ENCODE peak calls at places on chromosomes 16 and 17, in five cellular contexts. U is neural crest cell, Z is A549, W is AG04450, O is AG09309. X is an unnamed sample.

GRCh38 chr17:80035937-80036714 is at the start of gene CCDC40:
- DNase-seq in U (peak; percentile 78), Z (peak; percentile 89), W (no peak), O (no peak), X (peak; percentile 62)

GRCh38 chr17:50273654-50274040 is 619 bp upstream of the TMEM92 start:
- DNase-seq in U (no peak), Z (no peak), W (no peak), O (no peak), X (no peak)

GRCh38 chr17:79629548-79630049 is 18.7 kb upstream of the RBFOX3 start:
- DNase-seq in U (no peak), Z (peak; percentile 46), W (no peak), O (no peak), X (no peak)

GRCh38 chr17:67546578-67547527 is 169.8 kb downstream of the PITPNC1 start:
- DNase-seq in U (no peak), Z (no peak), W (no peak), O (peak; percentile 7), X (peak; percentile 86)

GRCh38 chr17:66952031-66952524 is 12.4 kb upstream of the CACNG4 start:
- DNase-seq in U (no peak), Z (peak; percentile 73), W (peak; percentile 88), O (peak; percentile 75), X (no peak)

GRCh38 chr16:57479422-57480126 is 6.7 kb downstream of the DOK4 start:
- DNase-seq in U (no peak), Z (no peak), W (no peak), O (no peak), X (no peak)

GRCh38 chr17:78414178-78415162 is 36.0 kb downstream of the PGS1 start:
- DNase-seq in U (no peak), Z (no peak), W (no peak), O (no peak), X (no peak)

GRCh38 chr16:83354015-83354414 is 453.8 kb upstream of the HSBP1 start:
- DNase-seq in U (no peak), Z (no peak), W (no peak), O (no peak), X (peak; percentile 4)

GRCh38 chr16:48081656-48082055 is 74.1 kb downstream of the ABCC12 start:
- DNase-seq in U (no peak), Z (peak; percentile 44), W (peak; percentile 55), O (peak; percentile 85), X (no peak)

GRCh38 chr16:24515186-24515585 is 24.2 kb upstream of the RBBP6 start:
- DNase-seq in U (no peak), Z (no peak), W (no peak), O (no peak), X (no peak)

GRCh38 chr17:15451681-15452080 is 15.7 kb downstream of the CDRT4 start:
- DNase-seq in U (no peak), Z (no peak), W (no peak), O (no peak), X (no peak)

GRCh38 chr17:66172706-66173223 is 19.2 kb downstream of the CEP112 start:
- DNase-seq in U (no peak), Z (no peak), W (no peak), O (no peak), X (no peak)

GRCh38 chr17:77322534-77323412 is 182.0 kb downstream of the SEC14L1 start:
- DNase-seq in U (no peak), Z (peak; percentile 93), W (peak; percentile 95), O (peak; percentile 98), X (peak; percentile 74)

GRCh38 chr17:32529604-32530003 is 42.8 kb downstream of the CDK5R1 start:
- DNase-seq in U (no peak), Z (no peak), W (no peak), O (no peak), X (no peak)

GRCh38 chr17:30716461-30717289 is 107.8 kb downstream of the CRLF3 start:
- DNase-seq in U (no peak), Z (no peak), W (no peak), O (no peak), X (no peak)

GRCh38 chr17:76196675-76197074 is 43.6 kb downstream of the RNF157 start:
- DNase-seq in U (no peak), Z (no peak), W (no peak), O (no peak), X (no peak)
- TF ChIP-seq CTCF in U (no peak), Z (no peak), W (no peak), O (no peak), X (no peak)

GRCh38 chr17:75552847-75553552 is 27.5 kb downstream of the LLGL2 start:
- DNase-seq in U (no peak), Z (no peak), W (no peak), O (no peak), X (no peak)
- TF ChIP-seq CTCF in U (no peak), Z (no peak), W (no peak), O (no peak), X (no peak)

DNA sequence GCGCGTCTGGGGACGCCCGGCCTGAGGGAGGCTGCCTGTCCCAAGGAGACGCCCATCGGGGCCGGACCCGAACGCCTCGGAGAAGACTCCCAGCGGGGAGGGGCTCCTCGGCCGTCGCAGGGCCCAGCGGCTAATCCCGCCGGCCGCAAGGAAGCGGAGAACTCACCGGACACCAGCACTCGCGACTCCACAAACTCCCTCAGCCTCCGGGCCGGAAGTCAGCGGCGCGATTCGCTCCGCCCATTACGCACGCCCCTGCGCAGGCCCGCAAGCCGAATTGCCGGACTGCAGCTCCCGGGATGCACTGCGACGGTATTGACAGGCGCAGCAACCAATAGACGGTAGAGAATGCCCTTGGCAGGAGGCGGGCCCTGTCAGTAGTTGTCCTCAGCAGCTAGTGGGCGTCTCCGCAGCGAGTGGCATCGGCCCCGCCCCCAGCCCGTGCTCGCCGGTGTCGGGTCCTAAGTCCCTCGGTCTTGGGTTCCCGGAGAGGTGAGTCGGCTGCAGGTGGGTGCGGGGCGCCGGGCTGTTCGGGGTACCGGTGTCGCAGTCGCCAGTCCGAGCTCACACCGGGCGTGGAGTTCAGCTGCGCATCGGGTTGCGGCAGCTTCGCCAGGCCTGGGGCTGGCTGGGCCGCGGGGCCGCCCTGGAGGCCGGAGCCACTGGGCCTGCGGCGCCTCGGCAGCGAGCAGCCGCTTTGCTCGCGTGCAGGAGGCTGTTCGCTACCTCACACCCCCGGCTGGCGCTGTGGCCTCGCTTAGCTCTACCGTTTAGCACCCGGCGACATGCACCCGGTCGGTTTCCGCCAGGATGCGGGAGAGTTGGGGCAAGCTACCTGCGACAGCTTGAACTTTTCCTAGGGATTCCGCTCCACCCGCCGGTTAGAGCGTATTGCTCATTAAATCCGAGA is at the start of the genes ZNF174 and ZSCAN32:
- DNase-seq in U (peak; percentile 99), Z (peak; percentile 99), W (peak; percentile 99), O (peak; percentile 97), X (peak; percentile 100)
- TF ChIP-seq CTCF in U (no peak), Z (no peak), W (no peak), O (no peak), X (no peak)

GRCh38 chr17:73969956-73970355 is 233.5 kb upstream of the RPL38 start:
- DNase-seq in U (no peak), Z (no peak), W (no peak), O (no peak), X (no peak)

GRCh38 chr17:73972056-73972455 is 231.4 kb upstream of the RPL38 start:
- DNase-seq in U (no peak), Z (no peak), W (no peak), O (no peak), X (no peak)

GRCh38 chr17:73972901-73973300 is 230.6 kb upstream of the RPL38 start:
- DNase-seq in U (no peak), Z (no peak), W (no peak), O (no peak), X (no peak)

GRCh38 chr17:73973881-73974409 is 229.5 kb upstream of the RPL38 start:
- DNase-seq in U (no peak), Z (no peak), W (no peak), O (no peak), X (no peak)

GRCh38 chr17:73968680-73969079 is 234.8 kb upstream of the RPL38 start:
- DNase-seq in U (no peak), Z (no peak), W (no peak), O (no peak), X (no peak)
- TF ChIP-seq CTCF in U (no peak), Z (no peak), W (no peak), O (no peak), X (no peak)

GRCh38 chr17:33647976-33648375 is 354.9 kb upstream of the ASIC2 start:
- DNase-seq in U (peak; percentile 15), Z (peak; percentile 20), W (no peak), O (no peak), X (peak; percentile 37)
- TF ChIP-seq CTCF in U (peak; percentile 74), Z (peak; percentile 50), W (peak; percentile 33), O (no peak), X (peak; percentile 54)

GRCh38 chr16:81900014-81900413 is 111.3 kb downstream of the SDR42E1 start:
- DNase-seq in U (no peak), Z (no peak), W (no peak), O (no peak), X (no peak)
- TF ChIP-seq CTCF in U (peak; percentile 11), Z (no peak), W (no peak), O (no peak), X (no peak)

DNA sequence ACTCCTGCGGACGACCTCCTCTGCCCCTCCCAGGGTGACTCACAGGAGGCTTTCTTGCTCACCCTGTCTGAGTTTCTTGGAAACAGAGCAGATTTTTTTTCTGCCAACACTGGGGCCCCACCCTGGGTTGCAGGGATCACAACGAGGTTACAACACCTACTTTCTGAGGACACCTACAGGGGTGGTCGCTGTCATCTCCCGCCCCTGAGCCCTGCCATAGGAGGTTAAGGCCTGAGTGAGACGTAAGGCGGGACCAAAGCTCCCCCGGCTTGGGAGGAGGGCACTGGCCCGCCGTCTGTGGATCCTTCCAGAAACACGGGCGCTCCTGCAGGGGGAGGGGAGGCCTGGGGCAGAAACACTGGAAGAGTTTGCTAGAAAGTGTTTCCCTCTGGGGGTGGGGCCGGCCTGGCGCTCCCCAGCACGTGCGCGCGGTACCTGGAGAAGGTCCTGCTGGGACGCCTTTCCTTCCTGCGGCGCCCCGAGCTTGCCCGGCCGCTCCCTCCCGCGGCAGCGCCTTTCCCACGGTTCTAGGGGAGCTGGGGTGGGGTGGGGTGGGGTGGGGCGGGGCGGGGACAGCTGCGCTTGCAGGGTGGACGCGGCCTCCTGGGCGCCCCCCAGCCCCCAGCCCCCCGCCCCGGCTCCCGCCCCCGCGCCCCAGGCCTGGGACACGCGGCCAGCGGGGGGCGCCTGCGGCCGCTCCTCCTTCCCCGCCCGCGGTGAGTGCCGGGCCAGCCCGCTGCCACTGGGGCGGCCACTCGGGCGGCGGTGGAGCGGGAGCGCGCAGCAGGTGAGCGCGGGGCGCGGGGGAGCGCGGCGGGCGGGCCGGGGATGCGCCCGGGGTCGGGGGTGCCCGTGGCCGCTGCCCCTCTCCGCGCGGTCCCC is 20.7 kb upstream of the ADCY7 start:
- DNase-seq in U (no peak), Z (peak; percentile 81), W (no peak), O (no peak), X (peak; percentile 61)
- TF ChIP-seq CTCF in U (no peak), Z (peak; percentile 73), W (no peak), O (no peak), X (peak; percentile 35)

GRCh38 chr16:55444754-55445485 is 34.1 kb upstream of the MMP2 start:
- DNase-seq in U (no peak), Z (no peak), W (no peak), O (no peak), X (peak; percentile 18)
- TF ChIP-seq CTCF in U (no peak), Z (no peak), W (no peak), O (no peak), X (no peak)

GRCh38 chr17:59638553-59638952 is 18.9 kb downstream of the CLTC start:
- DNase-seq in U (no peak), Z (no peak), W (no peak), O (no peak), X (no peak)
- TF ChIP-seq CTCF in U (no peak), Z (no peak), W (no peak), O (no peak), X (no peak)